ENCODE peak calls at places on chromosomes 2 and 18, in five cellular contexts. X, I, K, S and U are unnamed samples.

GRCh38 chr2:101515512-101515911 is 40.6 kb upstream of the RFX8 start:
- DNase-seq in S (no peak), K (no peak), X (no peak), I (no peak), U (no peak)

GRCh38 chr2:167127135-167127534 is 238.9 kb downstream of the XIRP2 start:
- DNase-seq in K (peak; percentile 33), X (peak; percentile 23), I (no peak), S (no peak), U (peak; percentile 32)

GRCh38 chr2:85110991-85111560 is 22.1 kb upstream of the TCF7L1 start:
- DNase-seq in S (no peak), I (no peak), X (no peak), K (no peak), U (no peak)

GRCh38 chr2:86052676-86053075 is 53.0 kb downstream of the POLR1A start:
- DNase-seq in K (no peak), I (no peak), S (no peak), X (no peak), U (no peak)

GRCh38 chr18:6650756-6651155 is 78.8 kb upstream of the ARHGAP28 start:
- DNase-seq in S (no peak), K (no peak), X (no peak), I (no peak), U (no peak)

GRCh38 chr2:118232391-118233255 is 144.4 kb downstream of the INSIG2 start:
- DNase-seq in X (no peak), S (no peak), I (no peak), K (no peak), U (no peak)

GRCh38 chr2:39511219-39511785 is 74.2 kb upstream of the MAP4K3 start:
- DNase-seq in S (no peak), I (no peak), X (no peak), K (no peak), U (no peak)

GRCh38 chr2:236195726-236196125 is 27.5 kb upstream of the GBX2 start:
- DNase-seq in K (no peak), I (no peak), X (no peak), S (no peak), U (no peak)

GRCh38 chr18:59419386-59419785 is 60.3 kb upstream of the LMAN1 start:
- DNase-seq in K (no peak), X (no peak), S (no peak), I (no peak), U (no peak)

GRCh38 chr18:38022247-38022646 is 456.6 kb upstream of the CELF4 start:
- DNase-seq in S (no peak), X (no peak), K (no peak), I (no peak), U (no peak)

GRCh38 chr2:173647681-173648350 is 293.1 kb downstream of the CDCA7 start:
- DNase-seq in X (no peak), S (no peak), I (no peak), K (no peak), U (no peak)
- TF ChIP-seq MAX in X (no peak), S (no peak), I (no peak), K (no peak), U (no peak)

GRCh38 chr2:213152065-213152794 is 818 bp upstream of the IKZF2 start:
- DNase-seq in X (peak; percentile 51), I (peak; percentile 2), S (peak; percentile 26), K (peak; percentile 27), U (peak; percentile 57)
- TF ChIP-seq POLR2A in X (no peak), I (no peak), S (no peak), K (no peak), U (no peak)

GRCh38 chr18:48123965-48124364 is 193.5 kb upstream of the SMAD2 start:
- DNase-seq in I (no peak), K (no peak), X (no peak), S (no peak), U (no peak)

GRCh38 chr18:48121752-48122151 is 191.3 kb upstream of the SMAD2 start:
- DNase-seq in X (no peak), I (no peak), S (no peak), K (no peak), U (no peak)

GRCh38 chr18:48122376-48122775 is 191.9 kb upstream of the SMAD2 start:
- DNase-seq in K (no peak), I (no peak), X (no peak), S (no peak), U (no peak)

GRCh38 chr18:48122816-48123215 is 192.4 kb upstream of the SMAD2 start:
- DNase-seq in K (no peak), X (no peak), I (no peak), S (no peak), U (no peak)

GRCh38 chr18:48123324-48123723 is 192.9 kb upstream of the SMAD2 start:
- DNase-seq in S (no peak), X (no peak), I (no peak), K (no peak), U (no peak)
- TF ChIP-seq MAX in S (no peak), X (no peak), I (no peak), K (no peak), U (no peak)

GRCh38 chr2:24492283-24493272 is 1.5 kb downstream of the NCOA1 start:
- DNase-seq in X (no peak), I (no peak), K (no peak), S (no peak), U (peak; percentile 41)

GRCh38 chr2:24489942-24490673 is 946 bp upstream of the NCOA1 start:
- DNase-seq in X (peak; percentile 55), K (peak; percentile 49), I (no peak), S (no peak), U (peak; percentile 40)

GRCh38 chr2:24489465-24489864 is 1.6 kb upstream of the NCOA1 start:
- DNase-seq in K (no peak), I (no peak), X (no peak), S (no peak), U (no peak)

GRCh38 chr2:24491626-24492282 is 700 bp downstream of the NCOA1 start:
- DNase-seq in X (no peak), I (no peak), S (peak; percentile 75), K (no peak), U (peak; percentile 74)

GRCh38 chr2:24490674-24491625 is at the start of gene NCOA1:
- DNase-seq in K (peak; percentile 75), X (peak; percentile 94), I (peak; percentile 75), S (peak; percentile 88), U (peak; percentile 95)
- TF ChIP-seq POLR2A in K (peak; percentile 84), X (peak; percentile 85), I (peak; percentile 10), S (peak; percentile 57), U (peak; percentile 32)

GRCh38 chr2:78994789-78995188 is 30.7 kb upstream of the REG3G start:
- DNase-seq in I (no peak), K (no peak), X (no peak), S (no peak), U (no peak)

GRCh38 chr2:79005211-79005610 is 20.3 kb upstream of the REG3G start:
- DNase-seq in X (no peak), K (no peak), S (no peak), I (no peak), U (no peak)

GRCh38 chr2:79001285-79001684 is 24.2 kb upstream of the REG3G start:
- DNase-seq in X (no peak), K (no peak), I (no peak), S (no peak), U (no peak)

GRCh38 chr2:78999410-78999809 is 26.1 kb upstream of the REG3G start:
- DNase-seq in K (no peak), X (peak; percentile 13), S (no peak), I (no peak), U (peak; percentile 22)

DNA sequence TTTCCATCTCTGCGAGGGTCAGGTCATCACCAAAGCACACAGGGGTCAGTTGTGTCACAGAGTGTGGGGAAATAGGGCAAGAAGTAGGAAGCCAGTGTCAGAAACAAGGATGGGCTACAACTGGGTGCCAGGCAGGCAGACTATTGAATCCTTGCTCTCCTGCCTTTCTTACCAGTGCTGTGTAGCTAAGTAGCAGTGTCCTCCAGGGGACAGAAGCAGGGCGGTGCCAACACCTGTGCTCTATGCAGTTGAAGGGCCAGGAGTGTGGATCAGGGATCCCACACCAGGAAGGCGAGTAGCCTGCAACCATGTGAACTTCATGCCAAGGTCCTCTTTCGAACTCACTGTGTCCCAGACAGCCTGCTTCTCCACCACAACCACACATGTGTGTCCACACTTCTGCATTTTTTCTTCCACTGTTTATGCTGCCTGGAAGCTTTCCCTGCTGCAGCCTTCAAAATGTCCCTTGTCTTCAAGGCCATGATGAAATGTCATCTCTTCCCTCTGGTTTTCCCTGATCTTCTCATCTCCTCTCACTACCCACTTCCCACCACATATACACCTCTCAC is 25.4 kb upstream of the REG3G start:
- DNase-seq in S (no peak), I (no peak), K (no peak), X (no peak), U (no peak)
- TF ChIP-seq MAX in S (no peak), I (no peak), K (no peak), X (no peak), U (no peak)

DNA sequence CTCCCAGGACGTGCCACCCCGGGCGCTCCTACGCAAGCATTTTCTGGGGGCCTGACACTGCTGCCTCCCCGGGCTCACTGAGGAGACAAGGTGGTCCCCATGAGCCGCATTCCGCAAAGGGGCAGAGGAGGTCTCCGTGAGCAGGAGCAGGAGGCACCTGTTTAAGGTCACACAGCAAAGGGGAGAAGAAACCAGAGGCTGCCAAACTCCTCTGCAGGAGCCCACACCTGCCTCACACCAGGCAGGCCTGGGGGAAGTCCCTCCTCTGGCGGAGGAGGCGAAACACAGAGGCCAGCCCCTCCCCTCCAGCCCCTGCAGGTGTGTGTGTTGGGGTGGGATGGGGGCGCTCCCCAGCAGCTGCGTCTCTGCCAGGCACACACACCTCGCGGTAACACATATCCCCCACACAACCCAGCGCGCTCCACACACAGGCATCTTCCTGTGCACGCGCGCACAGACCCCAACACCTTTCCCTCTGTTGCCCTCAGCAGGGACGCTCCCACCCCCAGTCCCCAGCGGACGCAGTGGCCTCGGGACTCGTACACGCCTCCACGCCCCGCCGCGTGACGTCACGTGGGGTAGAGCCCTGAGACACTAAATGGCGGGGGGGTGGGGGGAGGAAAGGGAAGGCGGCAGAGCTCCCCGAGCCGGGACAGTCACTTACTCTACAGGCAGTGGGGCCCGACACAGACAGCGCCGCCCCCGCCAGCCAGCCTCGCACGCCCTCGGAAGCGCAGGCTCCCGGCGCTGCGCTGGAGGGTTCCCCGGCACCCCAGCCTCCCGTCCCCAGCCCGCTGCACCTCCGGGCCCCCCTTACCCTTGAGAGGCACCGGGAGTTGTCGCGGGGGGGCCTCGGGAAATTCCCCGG is 537 bp upstream of the WNT10A start:
- DNase-seq in X (no peak), K (no peak), I (no peak), S (peak; percentile 37), U (no peak)
- TF ChIP-seq POLR2A in X (no peak), K (no peak), I (no peak), S (no peak), U (no peak)

DNA sequence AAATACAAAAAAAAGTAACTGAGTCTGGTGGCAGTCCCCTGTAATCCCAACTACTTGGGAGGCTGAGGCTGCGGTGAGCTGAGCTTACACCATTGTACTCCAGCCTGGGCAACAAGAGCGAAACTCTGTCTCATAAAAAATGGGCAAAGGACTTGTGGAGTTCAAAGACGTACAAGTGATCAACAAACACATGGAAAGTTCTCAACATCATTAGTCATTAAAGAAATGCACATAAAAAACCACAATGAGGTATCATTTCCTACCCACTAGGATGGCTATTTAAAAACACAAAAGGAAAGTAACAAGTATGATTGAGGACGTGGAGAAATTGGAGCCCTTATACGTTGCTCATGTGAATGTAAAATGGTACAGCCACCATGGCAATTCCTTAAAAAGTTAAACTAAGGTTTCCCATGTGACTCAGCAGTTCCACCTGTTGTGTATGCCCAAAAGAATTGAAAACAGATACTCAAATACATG is 52.3 kb downstream of the RAB10 start:
- DNase-seq in S (no peak), I (peak; percentile 36), X (no peak), K (no peak), U (peak; percentile 49)
- TF ChIP-seq MAX in S (no peak), I (no peak), X (no peak), K (no peak), U (no peak)